ENCODE peak calls at places on chromosomes 2 and 18, in five cellular contexts. J is PC-9, W is WERI-Rb-1, H is EL, P is mucosa of gallbladder. V is an unnamed sample.

GRCh38 chr18:68676913-68677312 is 38.0 kb downstream of the TMX3 start:
- DNase-seq in J (no peak), H (peak), P (no peak), W (no peak), V (no peak)

GRCh38 chr2:8515390-8515761 is 166.5 kb upstream of the ID2 start:
- DNase-seq in W (no peak), P (peak), H (no peak), J (no peak), V (no peak)

GRCh38 chr2:31244101-31244500 is 10.1 kb downstream of the EHD3 start:
- DNase-seq in W (no peak), J (no peak), H (no peak), P (no peak), V (no peak)

GRCh38 chr2:178208336-178208735 is 14.0 kb downstream of the OSBPL6 start:
- DNase-seq in J (no peak), H (no peak), P (no peak), W (no peak), V (no peak)

GRCh38 chr18:27467073-27467472 is 282.0 kb upstream of the CHST9 start:
- DNase-seq in P (no peak), W (no peak), H (no peak), J (no peak), V (no peak)

GRCh38 chr2:159140070-159140774 is 146.3 kb downstream of the WDSUB1 start:
- DNase-seq in J (no peak), H (peak), W (no peak), P (no peak), V (peak)

GRCh38 chr18:44079602-44080001 is 601.1 kb upstream of the SETBP1 start:
- DNase-seq in H (peak), P (no peak), W (no peak), J (peak), V (no peak)

GRCh38 chr2:67872481-67872880 is 190.3 kb downstream of the C1D start:
- DNase-seq in W (no peak), J (no peak), H (peak), P (no peak), V (no peak)

GRCh38 chr2:69149631-69150215 is 136.7 kb downstream of the ANTXR1 start:
- DNase-seq in J (no peak), W (no peak), P (peak), H (peak), V (no peak)

GRCh38 chr2:283996-284794 is 3.7 kb downstream of the ALKAL2 start:
- DNase-seq in W (no peak), J (no peak), P (no peak), H (peak), V (no peak)

GRCh38 chr18:70227438-70227837 is 22.0 kb upstream of the RTTN start:
- DNase-seq in J (no peak), W (no peak), P (no peak), H (no peak), V (no peak)

GRCh38 chr2:44801676-44802408 is 139.7 kb upstream of the SIX3 start:
- DNase-seq in P (no peak), W (no peak), J (peak), H (no peak), V (no peak)

GRCh38 chr2:104664672-104665071 is 189.2 kb upstream of the POU3F3 start:
- DNase-seq in P (no peak), H (no peak), J (no peak), W (no peak), V (no peak)

GRCh38 chr18:76446746-76447267 is 48.2 kb downstream of the ZNF516 start:
- DNase-seq in J (no peak), P (no peak), W (no peak), H (no peak), V (no peak)

GRCh38 chr2:70381821-70382220 is 80.0 kb upstream of the FAM136A start:
- DNase-seq in H (peak), J (peak), P (no peak), W (no peak), V (no peak)

GRCh38 chr2:25342372-25343186 is 854 bp upstream of the DNMT3A start:
- DNase-seq in H (peak), P (peak), W (peak), J (peak), V (peak)

GRCh38 chr18:76977681-76978234 is 154.8 kb downstream of the MBP start:
- DNase-seq in P (no peak), H (no peak), W (no peak), J (no peak), V (peak)

GRCh38 chr2:141517852-141518421 is 612.9 kb downstream of the LRP1B start:
- DNase-seq in H (no peak), P (no peak), J (no peak), W (no peak), V (no peak)

GRCh38 chr18:61108706-61109105 is 224.5 kb upstream of the CDH20 start:
- DNase-seq in J (no peak), P (no peak), H (no peak), W (no peak), V (no peak)

GRCh38 chr2:102806250-102806837 is 44.5 kb downstream of the TMEM182 start:
- DNase-seq in P (peak), J (no peak), H (peak), W (peak), V (peak)

GRCh38 chr2:112055833-112056625 is 960 bp downstream of the TMEM87B start:
- DNase-seq in W (peak), P (peak), H (peak), J (peak), V (peak)

GRCh38 chr18:55318864-55319516 is 269.0 kb downstream of the TCF4 start:
- DNase-seq in J (no peak), W (no peak), P (no peak), H (peak), V (no peak)

GRCh38 chr2:73291093-73291460 is 2.3 kb downstream of the EGR4 start:
- DNase-seq in W (no peak), J (no peak), H (peak), P (peak), V (peak)